ENCODE peak calls at places on chromosomes 5 and 9, in five cellular contexts. One of them, this sample, is unnamed.

GRCh38 chr5:98468188-98468869 is 305.1 kb upstream of the RGMB start:
- DNase-seq in K562: no peak
- DNase-seq in IMR-90: peak
- DNase-seq in GM12878: no peak
- DNase-seq in SK-N-SH: no peak
- DNase-seq in this sample: peak

GRCh38 chr9:123104807-123105206 is 71.3 kb downstream of the GPR21 start:
- DNase-seq in IMR-90: no peak
- DNase-seq in K562: no peak
- DNase-seq in GM12878: no peak
- DNase-seq in SK-N-SH: no peak
- DNase-seq in this sample: no peak

GRCh38 chr5:176133289-176133870 is 104.8 kb upstream of the SIMC1 start:
- DNase-seq in GM12878: no peak
- DNase-seq in K562: no peak
- DNase-seq in IMR-90: no peak
- DNase-seq in SK-N-SH: peak
- DNase-seq in this sample: no peak

GRCh38 chr5:135662104-135662503 is 83.3 kb upstream of the CXCL14 start:
- DNase-seq in K562: no peak
- DNase-seq in GM12878: no peak
- DNase-seq in IMR-90: no peak
- DNase-seq in SK-N-SH: no peak
- DNase-seq in this sample: no peak

GRCh38 chr5:167304834-167305469 is 986.5 kb upstream of the WWC1 start:
- DNase-seq in IMR-90: no peak
- DNase-seq in K562: no peak
- DNase-seq in SK-N-SH: no peak
- DNase-seq in GM12878: no peak
- DNase-seq in this sample: no peak

GRCh38 chr5:143671644-143672569 is 140.1 kb upstream of the HMHB1 start:
- DNase-seq in K562: no peak
- DNase-seq in GM12878: no peak
- DNase-seq in IMR-90: no peak
- DNase-seq in SK-N-SH: no peak
- DNase-seq in this sample: no peak

GRCh38 chr5:143261748-143262392 is 141.6 kb downstream of the NR3C1 start:
- DNase-seq in IMR-90: peak
- DNase-seq in K562: no peak
- DNase-seq in SK-N-SH: no peak
- DNase-seq in GM12878: no peak
- DNase-seq in this sample: no peak

GRCh38 chr5:10762178-10762775 is 1.2 kb upstream of the DAP start:
- DNase-seq in GM12878: no peak
- DNase-seq in IMR-90: no peak
- DNase-seq in SK-N-SH: no peak
- DNase-seq in K562: peak
- DNase-seq in this sample: no peak

GRCh38 chr9:108417726-108418125 is 438.1 kb downstream of the ACTL7B start:
- DNase-seq in IMR-90: no peak
- DNase-seq in SK-N-SH: no peak
- DNase-seq in GM12878: no peak
- DNase-seq in K562: no peak
- DNase-seq in this sample: no peak

GRCh38 chr9:8262625-8263622 is 463.3 kb upstream of the DMAC1 start:
- DNase-seq in IMR-90: no peak
- DNase-seq in GM12878: no peak
- DNase-seq in SK-N-SH: no peak
- DNase-seq in K562: no peak
- DNase-seq in this sample: no peak

GRCh38 chr5:113205807-113206206 is 229.0 kb downstream of the TSSK1B start:
- DNase-seq in GM12878: no peak
- DNase-seq in IMR-90: no peak
- DNase-seq in K562: no peak
- DNase-seq in SK-N-SH: no peak
- DNase-seq in this sample: no peak

GRCh38 chr5:96120120-96120519 is 158.5 kb upstream of the ELL2 start:
- DNase-seq in GM12878: no peak
- DNase-seq in K562: no peak
- DNase-seq in SK-N-SH: no peak
- DNase-seq in IMR-90: no peak
- DNase-seq in this sample: no peak

GRCh38 chr9:89013660-89014059 is 22.4 kb downstream of the S1PR3 start:
- DNase-seq in IMR-90: no peak
- DNase-seq in SK-N-SH: no peak
- DNase-seq in GM12878: no peak
- DNase-seq in K562: no peak
- DNase-seq in this sample: no peak

GRCh38 chr5:61262080-61262479 is 70.0 kb upstream of the ZSWIM6 start:
- DNase-seq in GM12878: no peak
- DNase-seq in IMR-90: no peak
- DNase-seq in SK-N-SH: no peak
- DNase-seq in K562: no peak
- DNase-seq in this sample: no peak

GRCh38 chr5:125316913-125317545 is 570.6 kb upstream of the ZNF608 start:
- DNase-seq in GM12878: no peak
- DNase-seq in IMR-90: no peak
- DNase-seq in SK-N-SH: peak
- DNase-seq in K562: no peak
- DNase-seq in this sample: peak

GRCh38 chr5:77282337-77283027 is 72.0 kb downstream of the PDE8B start:
- DNase-seq in K562: no peak
- DNase-seq in IMR-90: peak
- DNase-seq in SK-N-SH: peak
- DNase-seq in GM12878: no peak
- DNase-seq in this sample: peak

GRCh38 chr5:91257301-91257700 is 125.8 kb downstream of the ARRDC3 start:
- DNase-seq in GM12878: no peak
- DNase-seq in SK-N-SH: no peak
- DNase-seq in K562: no peak
- DNase-seq in IMR-90: peak
- DNase-seq in this sample: no peak

GRCh38 chr5:117741655-117742226 is 1167.1 kb upstream of the SEMA6A start:
- DNase-seq in IMR-90: no peak
- DNase-seq in SK-N-SH: no peak
- DNase-seq in GM12878: no peak
- DNase-seq in K562: no peak
- DNase-seq in this sample: no peak

GRCh38 chr5:80127037-80127642 is 92.0 kb downstream of the THBS4 start:
- DNase-seq in K562: no peak
- DNase-seq in GM12878: no peak
- DNase-seq in SK-N-SH: no peak
- DNase-seq in IMR-90: no peak
- DNase-seq in this sample: no peak

GRCh38 chr5:140548300-140548688 is 832 bp downstream of the EIF4EBP3 start:
- DNase-seq in SK-N-SH: no peak
- DNase-seq in IMR-90: no peak
- DNase-seq in GM12878: no peak
- DNase-seq in K562: no peak
- DNase-seq in this sample: no peak

GRCh38 chr5:172868924-172869565 is 35.0 kb downstream of the ERGIC1 start:
- DNase-seq in K562: peak
- DNase-seq in GM12878: no peak
- DNase-seq in SK-N-SH: peak
- DNase-seq in IMR-90: peak
- DNase-seq in this sample: peak
- TF ChIP-seq RFX5 in K562: no peak
- TF ChIP-seq RFX5 in GM12878: no peak
- TF ChIP-seq RFX5 in SK-N-SH: no peak
- TF ChIP-seq RFX5 in IMR-90: no peak
- TF ChIP-seq RFX5 in this sample: no peak

GRCh38 chr9:35380016-35380415 is 109.9 kb upstream of the RUSC2 start:
- DNase-seq in SK-N-SH: no peak
- DNase-seq in K562: no peak
- DNase-seq in GM12878: no peak
- DNase-seq in IMR-90: no peak
- DNase-seq in this sample: no peak
- H3K27ac ChIP-seq in SK-N-SH: no peak
- H3K27ac ChIP-seq in K562: no peak
- H3K27ac ChIP-seq in GM12878: no peak
- H3K27ac ChIP-seq in IMR-90: no peak
- H3K27ac ChIP-seq in this sample: no peak

DNA sequence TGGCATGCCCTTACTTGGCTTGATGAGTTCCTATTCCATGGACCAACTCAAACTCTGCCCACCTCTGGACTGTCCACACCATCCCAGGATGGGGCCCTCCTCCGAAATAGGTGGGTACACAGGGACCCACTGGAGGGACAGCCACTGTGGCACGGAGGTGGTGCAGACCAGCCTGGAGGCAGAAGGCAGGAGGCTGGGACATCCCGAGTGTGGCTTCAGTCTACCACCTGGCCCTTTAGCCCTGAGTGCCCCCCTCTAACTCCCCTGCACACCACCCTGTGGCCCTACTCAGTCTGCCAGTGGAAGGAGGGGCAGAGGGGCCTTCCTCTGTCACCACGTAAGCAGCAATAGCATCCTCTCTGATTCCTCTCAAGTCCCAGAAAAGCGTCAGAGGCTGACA is 3.7 kb downstream of the IL3 start:
- DNase-seq in K562: no peak
- DNase-seq in IMR-90: no peak
- DNase-seq in SK-N-SH: no peak
- DNase-seq in GM12878: no peak
- DNase-seq in this sample: no peak
- TF ChIP-seq RCOR1 in K562: no peak
- TF ChIP-seq RCOR1 in IMR-90: no peak
- TF ChIP-seq RCOR1 in SK-N-SH: no peak
- TF ChIP-seq RCOR1 in GM12878: no peak
- TF ChIP-seq RCOR1 in this sample: no peak

GRCh38 chr9:80489329-80489728 is 917.6 kb downstream of the TLE4 start:
- DNase-seq in SK-N-SH: no peak
- DNase-seq in K562: no peak
- DNase-seq in IMR-90: no peak
- DNase-seq in GM12878: no peak
- DNase-seq in this sample: no peak

GRCh38 chr9:80491086-80491749 is 919.5 kb downstream of the TLE4 start:
- DNase-seq in SK-N-SH: no peak
- DNase-seq in K562: no peak
- DNase-seq in IMR-90: no peak
- DNase-seq in GM12878: no peak
- DNase-seq in this sample: no peak

DNA sequence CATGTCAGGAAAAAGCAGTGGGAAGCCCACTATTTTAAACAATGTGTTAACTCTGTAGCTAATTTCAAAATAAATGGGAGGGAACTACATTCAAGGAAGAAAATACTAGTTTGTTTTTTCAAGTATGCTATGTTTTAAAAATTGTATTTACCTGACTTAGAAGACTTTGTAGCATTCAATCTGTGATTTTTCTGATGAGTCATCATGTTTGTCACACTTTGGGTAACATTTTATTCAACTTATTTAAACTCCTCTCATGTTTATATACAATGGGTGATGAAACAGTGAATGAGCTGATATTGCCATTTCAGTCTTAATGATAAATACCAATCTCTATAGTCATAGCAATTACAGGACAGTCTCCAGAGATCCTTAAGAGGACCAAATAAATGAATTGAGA is 913.7 kb downstream of the TLE4 start:
- DNase-seq in GM12878: no peak
- DNase-seq in IMR-90: peak
- DNase-seq in K562: no peak
- DNase-seq in SK-N-SH: no peak
- DNase-seq in this sample: no peak
- TF ChIP-seq RFX5 in GM12878: no peak
- TF ChIP-seq RFX5 in IMR-90: no peak
- TF ChIP-seq RFX5 in K562: no peak
- TF ChIP-seq RFX5 in SK-N-SH: no peak
- TF ChIP-seq RFX5 in this sample: no peak